ENCODE peak calls at places on chromosomes 12 and 14, in seven cellular contexts. Z is activated naive CD4-positive, alpha-beta T cell; O is smooth muscle cell of the brain vasculature; D is A549; V is H7; L is fibroblast of the aortic adventitia; T is NCI-H2171. U is an unnamed sample.

GRCh38 chr14:104119700-104120251 is 18.6 kb upstream of the KIF26A start:
- DNase-seq in T (no peak), V (peak), L (no peak), O (no peak), Z (no peak), D (no peak), U (no peak)

GRCh38 chr14:59582845-59583509 is 6.4 kb upstream of the CCDC175 start:
- DNase-seq in T (peak), L (no peak), Z (no peak), V (peak), O (no peak), D (no peak), U (no peak)

GRCh38 chr12:100716949-100717732 is 77.4 kb upstream of the ANO4 start:
- DNase-seq in V (peak), Z (no peak), T (peak), D (peak), L (no peak), O (no peak), U (peak)

GRCh38 chr12:113241191-113242017 is 20.1 kb downstream of the TPCN1 start:
- DNase-seq in T (peak), L (peak), O (no peak), Z (no peak), V (no peak), D (no peak), U (no peak)

GRCh38 chr12:20426956-20427355 is 58.6 kb downstream of the PDE3A start:
- DNase-seq in V (no peak), D (no peak), Z (no peak), L (no peak), T (no peak), O (no peak), U (no peak)

GRCh38 chr14:69501362-69501964 is 16.9 kb downstream of the PLEKHD1 start:
- DNase-seq in D (no peak), V (peak), O (no peak), T (peak), L (peak), Z (no peak), U (peak)

GRCh38 chr14:81517798-81518398 is 15.8 kb downstream of the SEL1L start:
- DNase-seq in O (no peak), V (no peak), D (no peak), Z (no peak), L (no peak), T (no peak), U (no peak)

GRCh38 chr14:101865288-101865687 is 99.1 kb upstream of the DYNC1H1 start:
- DNase-seq in Z (no peak), V (no peak), T (no peak), L (no peak), O (no peak), D (no peak), U (no peak)

GRCh38 chr14:93957751-93958566 is 18.4 kb downstream of the ASB2 start:
- DNase-seq in L (no peak), O (no peak), D (no peak), V (no peak), T (no peak), Z (no peak), U (no peak)

GRCh38 chr14:32560213-32560857 is 231.2 kb downstream of the AKAP6 start:
- DNase-seq in L (peak), V (peak), T (peak), O (peak), Z (no peak), D (peak), U (peak)

GRCh38 chr14:53325176-53325806 is 172.2 kb upstream of the DDHD1 start:
- DNase-seq in L (peak), Z (no peak), D (no peak), T (no peak), V (peak), O (no peak), U (no peak)

GRCh38 chr12:59820594-59821011 is 224.8 kb downstream of the SLC16A7 start:
- DNase-seq in T (no peak), O (no peak), Z (no peak), V (no peak), D (no peak), L (peak), U (no peak)

GRCh38 chr12:98532687-98533304 is 17.4 kb downstream of the TMPO start:
- DNase-seq in T (peak), V (peak), L (peak), D (peak), O (no peak), Z (no peak), U (peak)

GRCh38 chr14:53226553-53226952 is 73.4 kb upstream of the DDHD1 start:
- DNase-seq in V (no peak), D (no peak), O (no peak), T (no peak), L (no peak), Z (no peak), U (no peak)

GRCh38 chr14:59126714-59127436 is 61.6 kb upstream of the DAAM1 start:
- DNase-seq in O (peak), T (peak), Z (no peak), D (peak), V (peak), L (peak), U (peak)

GRCh38 chr12:43847427-43847826 is 11.5 kb downstream of the TMEM117 start:
- DNase-seq in Z (no peak), O (no peak), V (no peak), D (no peak), L (peak), T (no peak), U (no peak)

GRCh38 chr14:35365130-35366047 is 39.2 kb downstream of the NFKBIA start:
- DNase-seq in T (no peak), L (peak), V (peak), D (peak), Z (peak), O (no peak), U (no peak)

GRCh38 chr14:23437142-23438129 is 2.0 kb upstream of the MYH7 start:
- DNase-seq in O (no peak), Z (no peak), D (no peak), T (no peak), L (no peak), V (peak), U (no peak)